ENCODE peak calls at places on chromosome 5, in seven cellular contexts. I is GM04503; J is activated CD4-positive, alpha-beta T cell treated with anti-CD3 and anti-CD28 coated beads for 1 hour; L is posterior cingulate gyrus; Q is GM12865; H is HCEC 1CT; U is head of caudate nucleus. K is an unnamed sample.

GRCh38 chr5:149485655-149486615 is 65.3 kb downstream of the CSNK1A1 start:
- DNase-seq in I (peak), J (no peak), L (no peak), Q (no peak), H (peak), U (no peak), K (peak)

GRCh38 chr5:163705983-163706771 is 200.8 kb downstream of the MAT2B start:
- DNase-seq in I (peak), J (no peak), L (no peak), Q (no peak), H (peak), U (no peak), K (peak)

GRCh38 chr5:33468811-33469435 is 28.2 kb downstream of the TARS1 start:
- DNase-seq in I (no peak), J (no peak), L (no peak), Q (no peak), H (no peak), U (no peak), K (peak)

GRCh38 chr5:39580702-39581498 is 156.1 kb upstream of the DAB2 start:
- DNase-seq in I (peak), J (no peak), L (no peak), Q (no peak), H (peak), U (no peak), K (peak)

GRCh38 chr5:94707359-94707758 is 88.9 kb downstream of the SLF1 start:
- DNase-seq in I (no peak), J (no peak), L (no peak), Q (peak), H (no peak), U (no peak), K (no peak)

GRCh38 chr5:103410174-103410573 is 151.6 kb downstream of the MACIR start:
- DNase-seq in I (no peak), J (no peak), L (no peak), Q (peak), H (no peak), U (no peak), K (no peak)

GRCh38 chr5:89988998-89989690 is 420.4 kb downstream of the CETN3 start:
- DNase-seq in I (no peak), J (no peak), L (no peak), Q (no peak), H (no peak), U (no peak), K (no peak)

GRCh38 chr5:113212244-113212920 is 222.4 kb downstream of the TSSK1B start:
- DNase-seq in I (no peak), J (no peak), L (peak), Q (no peak), H (peak), U (no peak), K (no peak)

GRCh38 chr5:32278403-32278802 is 34.3 kb downstream of the MTMR12 start:
- DNase-seq in I (no peak), J (no peak), L (no peak), Q (peak), H (peak), U (no peak), K (peak)

GRCh38 chr5:57302164-57302563 is 128.3 kb downstream of the GPBP1 start:
- DNase-seq in I (no peak), J (peak), L (no peak), Q (peak), H (no peak), U (no peak), K (peak)

K was measured in ELR.